ENCODE peak calls at places on chromosomes 6 and 20, in eight cellular contexts. One of them, this sample, is unnamed.

GRCh38 chr20:57022306-57022705 is 244.1 kb downstream of the BMP7 start:
- DNase-seq in CD8-positive, alpha-beta T cell: no peak
- DNase-seq in aorta: no peak
- DNase-seq in H1: peak; percentile 65
- DNase-seq in astrocyte: no peak
- DNase-seq in lower lobe of right lung: no peak
- DNase-seq in mesendoderm: peak; percentile 91
- DNase-seq in cardiac muscle cell: no peak
- DNase-seq in this sample: no peak

GRCh38 chr6:136226674-136227377 is 23.3 kb downstream of the MTFR2 start:
- DNase-seq in astrocyte: no peak
- DNase-seq in mesendoderm: no peak
- DNase-seq in H1: no peak
- DNase-seq in cardiac muscle cell: no peak
- DNase-seq in CD8-positive, alpha-beta T cell: no peak
- DNase-seq in lower lobe of right lung: no peak
- DNase-seq in aorta: no peak
- DNase-seq in this sample: no peak

GRCh38 chr20:11172881-11173280 is 499.1 kb upstream of the JAG1 start:
- DNase-seq in CD8-positive, alpha-beta T cell: no peak
- DNase-seq in aorta: no peak
- DNase-seq in mesendoderm: no peak
- DNase-seq in H1: no peak
- DNase-seq in astrocyte: no peak
- DNase-seq in lower lobe of right lung: no peak
- DNase-seq in cardiac muscle cell: no peak
- DNase-seq in this sample: no peak

GRCh38 chr6:156645106-156645505 is 132.1 kb upstream of the ARID1B start:
- DNase-seq in lower lobe of right lung: no peak
- DNase-seq in mesendoderm: no peak
- DNase-seq in H1: no peak
- DNase-seq in cardiac muscle cell: no peak
- DNase-seq in aorta: no peak
- DNase-seq in astrocyte: peak; percentile 71
- DNase-seq in CD8-positive, alpha-beta T cell: no peak
- DNase-seq in this sample: no peak

GRCh38 chr6:144681334-144681733 is 396.2 kb downstream of the UTRN start:
- DNase-seq in cardiac muscle cell: no peak
- DNase-seq in mesendoderm: no peak
- DNase-seq in H1: no peak
- DNase-seq in lower lobe of right lung: no peak
- DNase-seq in astrocyte: no peak
- DNase-seq in CD8-positive, alpha-beta T cell: no peak
- DNase-seq in aorta: no peak
- DNase-seq in this sample: no peak

GRCh38 chr20:52974155-52974554 is 2.0 kb downstream of the TSHZ2 start:
- DNase-seq in aorta: no peak
- DNase-seq in CD8-positive, alpha-beta T cell: no peak
- DNase-seq in astrocyte: peak; percentile 54
- DNase-seq in cardiac muscle cell: no peak
- DNase-seq in lower lobe of right lung: no peak
- DNase-seq in H1: no peak
- DNase-seq in mesendoderm: no peak
- DNase-seq in this sample: no peak

GRCh38 chr20:57030611-57031600 is 235.5 kb downstream of the BMP7 start:
- DNase-seq in lower lobe of right lung: no peak
- DNase-seq in H1: no peak
- DNase-seq in aorta: no peak
- DNase-seq in cardiac muscle cell: peak; percentile 18
- DNase-seq in astrocyte: peak; percentile 65
- DNase-seq in CD8-positive, alpha-beta T cell: no peak
- DNase-seq in mesendoderm: no peak
- DNase-seq in this sample: peak; percentile 89

GRCh38 chr6:163188746-163189145 is 225.8 kb upstream of the QKI start:
- DNase-seq in astrocyte: peak; percentile 75
- DNase-seq in lower lobe of right lung: no peak
- DNase-seq in CD8-positive, alpha-beta T cell: no peak
- DNase-seq in mesendoderm: no peak
- DNase-seq in cardiac muscle cell: no peak
- DNase-seq in H1: no peak
- DNase-seq in aorta: no peak
- DNase-seq in this sample: no peak

GRCh38 chr6:79384845-79385244 is 150.4 kb upstream of the HMGN3 start:
- DNase-seq in lower lobe of right lung: peak; percentile 70
- DNase-seq in CD8-positive, alpha-beta T cell: no peak
- DNase-seq in H1: no peak
- DNase-seq in mesendoderm: no peak
- DNase-seq in cardiac muscle cell: peak; percentile 5
- DNase-seq in aorta: no peak
- DNase-seq in astrocyte: peak; percentile 6
- DNase-seq in this sample: peak; percentile 64

GRCh38 chr6:52537001-52537753 is 39.7 kb downstream of the TRAM2 start:
- DNase-seq in cardiac muscle cell: no peak
- DNase-seq in lower lobe of right lung: no peak
- DNase-seq in astrocyte: no peak
- DNase-seq in CD8-positive, alpha-beta T cell: no peak
- DNase-seq in aorta: no peak
- DNase-seq in H1: no peak
- DNase-seq in mesendoderm: no peak
- DNase-seq in this sample: no peak

GRCh38 chr20:44054118-44054517 is 132.9 kb downstream of the JPH2 start:
- DNase-seq in H1: peak; percentile 29
- DNase-seq in mesendoderm: no peak
- DNase-seq in astrocyte: no peak
- DNase-seq in aorta: peak; percentile 17
- DNase-seq in cardiac muscle cell: no peak
- DNase-seq in lower lobe of right lung: no peak
- DNase-seq in CD8-positive, alpha-beta T cell: no peak
- DNase-seq in this sample: no peak

GRCh38 chr6:130849501-130850039 is 22.4 kb downstream of the SMLR1 start:
- DNase-seq in aorta: no peak
- DNase-seq in cardiac muscle cell: no peak
- DNase-seq in H1: no peak
- DNase-seq in lower lobe of right lung: no peak
- DNase-seq in mesendoderm: no peak
- DNase-seq in astrocyte: no peak
- DNase-seq in CD8-positive, alpha-beta T cell: no peak
- DNase-seq in this sample: no peak

DNA sequence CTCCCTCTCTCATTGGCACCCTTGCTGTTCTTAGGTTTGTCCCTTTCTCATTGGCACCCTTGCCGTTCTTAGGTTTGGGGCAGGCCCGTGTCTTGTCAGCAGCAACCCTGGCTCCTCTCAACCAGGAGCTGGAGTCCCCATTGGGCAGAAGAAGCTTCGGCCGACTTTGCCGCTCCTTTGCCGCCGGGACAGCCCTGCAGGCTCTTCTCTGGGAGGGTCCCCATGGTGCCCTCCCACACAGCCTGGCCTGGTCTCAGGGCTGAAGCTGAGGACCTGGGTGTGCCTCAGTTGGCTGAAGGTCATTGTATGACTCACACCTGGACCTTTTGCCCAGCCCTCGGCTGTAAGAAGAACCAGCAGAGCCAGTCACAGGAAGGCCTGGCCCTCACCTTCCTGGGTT is 59.6 kb downstream of the PPP1R14C start:
- DNase-seq in cardiac muscle cell: no peak
- DNase-seq in mesendoderm: no peak
- DNase-seq in H1: no peak
- DNase-seq in lower lobe of right lung: no peak
- DNase-seq in aorta: no peak
- DNase-seq in astrocyte: peak; percentile 46
- DNase-seq in CD8-positive, alpha-beta T cell: no peak
- DNase-seq in this sample: no peak
- H3K27ac ChIP-seq in cardiac muscle cell: no peak overlapping the region
- H3K27ac ChIP-seq in mesendoderm: no peak overlapping the region
- H3K27ac ChIP-seq in H1: no peak overlapping the region
- H3K27ac ChIP-seq in lower lobe of right lung: no peak overlapping the region
- H3K27ac ChIP-seq in aorta: no peak overlapping the region
- H3K27ac ChIP-seq in astrocyte: no peak overlapping the region
- H3K27ac ChIP-seq in CD8-positive, alpha-beta T cell: no peak overlapping the region
- H3K27ac ChIP-seq in this sample: no peak overlapping the region

GRCh38 chr6:69018911-69019310 is 383.8 kb downstream of the ADGRB3 start:
- DNase-seq in lower lobe of right lung: no peak
- DNase-seq in H1: no peak
- DNase-seq in cardiac muscle cell: no peak
- DNase-seq in mesendoderm: no peak
- DNase-seq in CD8-positive, alpha-beta T cell: no peak
- DNase-seq in astrocyte: no peak
- DNase-seq in aorta: no peak
- DNase-seq in this sample: no peak

GRCh38 chr6:69022991-69023390 is 387.9 kb downstream of the ADGRB3 start:
- DNase-seq in lower lobe of right lung: no peak
- DNase-seq in astrocyte: peak; percentile 75
- DNase-seq in mesendoderm: no peak
- DNase-seq in CD8-positive, alpha-beta T cell: no peak
- DNase-seq in H1: no peak
- DNase-seq in aorta: no peak
- DNase-seq in cardiac muscle cell: no peak
- DNase-seq in this sample: no peak

DNA sequence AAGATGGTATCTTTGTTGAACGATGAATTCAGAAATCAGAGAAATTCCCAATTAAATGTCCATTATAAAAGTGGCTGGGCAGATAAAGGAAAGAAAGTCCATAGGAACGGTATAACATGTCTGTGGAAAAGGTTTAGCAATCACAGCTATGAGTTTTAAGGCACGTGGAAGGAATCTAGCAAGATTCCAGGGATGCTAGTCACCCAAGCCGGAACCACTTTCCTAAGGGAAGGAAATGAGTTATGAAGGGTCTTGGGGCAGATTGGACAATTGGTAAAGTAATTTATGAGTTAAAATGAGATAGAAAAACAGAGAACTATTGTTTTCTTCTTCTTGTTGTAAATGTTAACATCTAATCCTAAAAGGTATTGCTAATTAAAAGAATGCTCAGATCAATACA is 384.8 kb downstream of the ADGRB3 start:
- DNase-seq in H1: no peak
- DNase-seq in aorta: no peak
- DNase-seq in cardiac muscle cell: no peak
- DNase-seq in mesendoderm: peak; percentile 34
- DNase-seq in CD8-positive, alpha-beta T cell: no peak
- DNase-seq in lower lobe of right lung: no peak
- DNase-seq in astrocyte: peak; percentile 55
- DNase-seq in this sample: peak; percentile 20
- H3K27me3 ChIP-seq in H1: no peaks in the 10 kb centered on the region
- H3K27me3 ChIP-seq in aorta: no peaks in the 10 kb centered on the region
- H3K27me3 ChIP-seq in cardiac muscle cell: no peaks in the 10 kb centered on the region
- H3K27me3 ChIP-seq in mesendoderm: no peaks in the 10 kb centered on the region
- H3K27me3 ChIP-seq in CD8-positive, alpha-beta T cell: no peaks in the 10 kb centered on the region
- H3K27me3 ChIP-seq in lower lobe of right lung: no peaks in the 10 kb centered on the region
- H3K27me3 ChIP-seq in astrocyte: no peaks in the 10 kb centered on the region
- H3K27me3 ChIP-seq in this sample: no peaks in the 10 kb centered on the region

DNA sequence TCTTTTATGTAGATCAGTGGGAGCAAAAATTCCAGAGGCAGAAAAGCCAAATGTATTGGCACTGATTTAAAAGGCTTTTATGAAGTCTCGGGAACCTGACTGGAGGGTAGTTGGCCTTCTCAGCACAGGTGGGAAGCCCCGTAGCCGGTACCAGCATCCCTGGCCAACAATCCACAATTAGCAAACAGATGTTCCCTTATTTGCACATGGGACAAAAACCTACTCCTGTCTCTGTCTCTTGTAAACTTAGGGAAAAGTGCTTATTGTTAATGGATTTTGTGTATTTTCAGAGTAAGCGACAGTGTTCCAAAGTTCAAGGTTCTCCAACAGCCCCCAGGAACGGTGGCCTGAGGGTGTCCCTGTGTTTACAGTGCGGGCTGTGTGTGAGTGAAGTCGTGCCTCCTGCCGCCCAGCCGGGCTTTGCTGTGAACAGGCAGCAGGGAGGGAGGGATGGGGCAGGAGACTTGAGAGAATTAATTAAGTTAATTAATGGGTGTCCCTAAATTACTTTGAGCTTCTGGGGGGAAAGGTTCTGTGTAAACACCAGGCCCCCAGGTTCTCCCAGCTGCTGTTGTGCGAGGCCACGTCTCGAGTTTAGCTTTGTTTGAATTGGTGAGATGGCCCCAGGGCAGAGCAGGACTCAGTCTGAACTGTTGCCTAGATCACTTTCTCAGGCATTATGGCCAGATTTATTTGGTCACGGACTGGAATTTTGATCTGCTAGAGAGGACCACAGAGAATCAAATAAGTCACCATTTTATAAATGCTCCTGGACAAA is 3.9 kb downstream of the SYNJ2 start:
- DNase-seq in mesendoderm: peak; percentile 65
- DNase-seq in aorta: no peak
- DNase-seq in astrocyte: no peak
- DNase-seq in CD8-positive, alpha-beta T cell: no peak
- DNase-seq in H1: no peak
- DNase-seq in lower lobe of right lung: no peak
- DNase-seq in cardiac muscle cell: no peak
- DNase-seq in this sample: no peak
- H3K4me3 ChIP-seq in mesendoderm: no peak overlapping the region
- H3K4me3 ChIP-seq in aorta: no peak overlapping the region
- H3K4me3 ChIP-seq in astrocyte: peak overlapping the region; percentile 86
- H3K4me3 ChIP-seq in CD8-positive, alpha-beta T cell: no peak overlapping the region
- H3K4me3 ChIP-seq in H1: no peak overlapping the region
- H3K4me3 ChIP-seq in lower lobe of right lung: no peak overlapping the region
- H3K4me3 ChIP-seq in cardiac muscle cell: no peak overlapping the region
- H3K4me3 ChIP-seq in this sample: no peak overlapping the region

GRCh38 chr20:51955756-51956155 is 153.4 kb upstream of the SALL4 start:
- DNase-seq in lower lobe of right lung: no peak
- DNase-seq in astrocyte: peak; percentile 79
- DNase-seq in cardiac muscle cell: no peak
- DNase-seq in mesendoderm: no peak
- DNase-seq in CD8-positive, alpha-beta T cell: no peak
- DNase-seq in aorta: no peak
- DNase-seq in H1: no peak
- DNase-seq in this sample: no peak
- H3K27ac ChIP-seq in lower lobe of right lung: no peak overlapping the region
- H3K27ac ChIP-seq in astrocyte: peak overlapping the region; percentile 19
- H3K27ac ChIP-seq in cardiac muscle cell: no peak overlapping the region
- H3K27ac ChIP-seq in mesendoderm: no peak overlapping the region
- H3K27ac ChIP-seq in CD8-positive, alpha-beta T cell: no peak overlapping the region
- H3K27ac ChIP-seq in aorta: no peak overlapping the region
- H3K27ac ChIP-seq in H1: no peak overlapping the region
- H3K27ac ChIP-seq in this sample: peak overlapping the region; percentile 90

DNA sequence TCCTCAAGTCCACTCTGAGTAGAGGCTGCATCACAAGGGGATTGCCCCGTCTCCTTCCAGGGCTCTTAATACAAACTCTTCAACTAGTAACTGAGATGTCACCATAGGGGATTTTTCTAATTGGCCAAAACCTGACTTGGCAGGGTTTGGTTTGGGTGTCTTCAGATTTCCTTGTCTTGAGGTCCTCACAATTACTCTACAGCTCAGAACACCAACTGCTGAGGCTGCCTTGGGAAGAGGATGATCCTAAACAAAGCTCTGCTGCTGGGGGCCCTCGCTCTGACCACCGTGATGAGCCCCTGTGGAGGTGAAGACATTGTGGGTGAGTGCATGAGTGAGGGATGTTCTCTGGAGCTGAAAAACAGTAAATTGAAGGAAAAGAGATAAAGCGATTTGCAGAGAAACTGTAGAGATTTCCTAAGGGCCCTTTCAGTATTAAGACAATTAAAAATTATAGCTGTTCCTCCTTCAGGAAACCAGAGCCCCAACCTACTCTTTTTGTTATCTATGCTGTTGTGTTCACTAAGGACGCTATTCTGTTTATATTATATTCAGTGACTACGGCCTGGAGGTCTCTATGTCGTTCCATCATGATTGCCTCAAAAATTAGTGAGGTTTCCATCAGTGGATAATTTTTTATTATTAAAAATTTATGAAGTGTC is at the start of gene HLA-DQA1:
- DNase-seq in mesendoderm: no peak
- DNase-seq in lower lobe of right lung: no peak
- DNase-seq in cardiac muscle cell: no peak
- DNase-seq in CD8-positive, alpha-beta T cell: no peak
- DNase-seq in aorta: no peak
- DNase-seq in H1: no peak
- DNase-seq in astrocyte: no peak
- DNase-seq in this sample: no peak
- H3K27me3 ChIP-seq in mesendoderm: no peaks in the 10 kb centered on the region
- H3K27me3 ChIP-seq in lower lobe of right lung: no peaks in the 10 kb centered on the region
- H3K27me3 ChIP-seq in cardiac muscle cell: no peaks in the 10 kb centered on the region
- H3K27me3 ChIP-seq in CD8-positive, alpha-beta T cell: no peaks in the 10 kb centered on the region
- H3K27me3 ChIP-seq in aorta: no peaks in the 10 kb centered on the region
- H3K27me3 ChIP-seq in H1: no peaks in the 10 kb centered on the region
- H3K27me3 ChIP-seq in astrocyte: no peaks in the 10 kb centered on the region
- H3K27me3 ChIP-seq in this sample: no peaks in the 10 kb centered on the region

This sample was measured in brain microvascular endothelial cell.